ENCODE peak calls at places on chromosomes 3 and 15, in four cellular contexts. One of them, this sample, is unnamed.
A peak's percentile ranks its signal among the peaks of the same experiment; 100 is the strongest.

GRCh38 chr3:18900994-18901393 is 247.3 kb upstream of the KCNH8 start:
- DNase-seq in NCI-H2171: no peak
- DNase-seq in upper lobe of right lung: no peak
- DNase-seq in Caco-2: no peak
- DNase-seq in this sample: no peak

GRCh38 chr15:74901612-74902063 is 5.0 kb downstream of the FAM219B start:
- DNase-seq in NCI-H2171: no peak
- DNase-seq in upper lobe of right lung: peak; percentile 66
- DNase-seq in Caco-2: peak; percentile 81
- DNase-seq in this sample: no peak

GRCh38 chr15:81229596-81229995 is 32.9 kb downstream of the IL16 start:
- DNase-seq in NCI-H2171: no peak
- DNase-seq in upper lobe of right lung: no peak
- DNase-seq in Caco-2: no peak
- DNase-seq in this sample: no peak

GRCh38 chr3:80233576-80233975 is 465.8 kb upstream of the ROBO1 start:
- DNase-seq in NCI-H2171: no peak
- DNase-seq in upper lobe of right lung: no peak
- DNase-seq in Caco-2: no peak
- DNase-seq in this sample: no peak

GRCh38 chr15:90075420-90076289 is 26.6 kb downstream of the IDH2 start:
- DNase-seq in NCI-H2171: no peak
- DNase-seq in upper lobe of right lung: no peak
- DNase-seq in Caco-2: peak; percentile 65
- DNase-seq in this sample: no peak

GRCh38 chr15:80915462-80915861 is 74.2 kb downstream of the MESD start:
- DNase-seq in NCI-H2171: no peak
- DNase-seq in upper lobe of right lung: no peak
- DNase-seq in Caco-2: no peak
- DNase-seq in this sample: no peak

GRCh38 chr3:46936733-46937250 is 39.8 kb downstream of the CCDC12 start:
- DNase-seq in NCI-H2171: no peak
- DNase-seq in upper lobe of right lung: no peak
- DNase-seq in Caco-2: no peak
- DNase-seq in this sample: no peak

GRCh38 chr3:62451211-62451892 is 78.0 kb upstream of the FEZF2 start:
- DNase-seq in NCI-H2171: no peak
- DNase-seq in upper lobe of right lung: no peak
- DNase-seq in Caco-2: no peak
- DNase-seq in this sample: no peak

GRCh38 chr3:58071480-58071971 is 63.3 kb downstream of the FLNB start:
- DNase-seq in NCI-H2171: no peak
- DNase-seq in upper lobe of right lung: no peak
- DNase-seq in Caco-2: peak; percentile 69
- DNase-seq in this sample: no peak

GRCh38 chr3:115401298-115401697 is 222.0 kb upstream of the GAP43 start:
- DNase-seq in NCI-H2171: no peak
- DNase-seq in upper lobe of right lung: no peak
- DNase-seq in Caco-2: no peak
- DNase-seq in this sample: peak; percentile 48

GRCh38 chr3:193910886-193911738 is 224.8 kb upstream of the HES1 start:
- DNase-seq in NCI-H2171: no peak
- DNase-seq in upper lobe of right lung: no peak
- DNase-seq in Caco-2: peak; percentile 75
- DNase-seq in this sample: no peak

GRCh38 chr15:98845138-98845884 is 162.3 kb downstream of the PGPEP1L start:
- DNase-seq in NCI-H2171: no peak
- DNase-seq in upper lobe of right lung: no peak
- DNase-seq in Caco-2: no peak
- DNase-seq in this sample: no peak

GRCh38 chr15:78808550-78808949 is 2.7 kb downstream of the ADAMTS7 start:
- DNase-seq in NCI-H2171: no peak
- DNase-seq in upper lobe of right lung: no peak
- DNase-seq in Caco-2: peak; percentile 20
- DNase-seq in this sample: no peak

GRCh38 chr3:23835087-23835486 is 29.3 kb downstream of the UBE2E1 start:
- DNase-seq in NCI-H2171: no peak
- DNase-seq in upper lobe of right lung: no peak
- DNase-seq in Caco-2: no peak
- DNase-seq in this sample: no peak

GRCh38 chr15:71313806-71314205 is 198.5 kb downstream of the THSD4 start:
- DNase-seq in NCI-H2171: no peak
- DNase-seq in upper lobe of right lung: no peak
- DNase-seq in Caco-2: no peak
- DNase-seq in this sample: no peak

GRCh38 chr15:81274932-81275341 is 49.0 kb downstream of the STARD5 start:
- DNase-seq in NCI-H2171: peak; percentile 54
- DNase-seq in upper lobe of right lung: peak; percentile 79
- DNase-seq in Caco-2: peak; percentile 68
- DNase-seq in this sample: no peak

GRCh38 chr3:10352146-10352911 is 31.4 kb upstream of the SEC13 start:
- DNase-seq in NCI-H2171: no peak
- DNase-seq in upper lobe of right lung: no peak
- DNase-seq in Caco-2: no peak
- DNase-seq in this sample: peak; percentile 93

GRCh38 chr15:66749841-66750575 is 48.0 kb downstream of the SMAD6 start:
- DNase-seq in NCI-H2171: no peak
- DNase-seq in upper lobe of right lung: peak; percentile 13
- DNase-seq in Caco-2: no peak
- DNase-seq in this sample: no peak

GRCh38 chr3:171829841-171830559 is 13.1 kb upstream of the TMEM212 start:
- DNase-seq in NCI-H2171: no peak
- DNase-seq in upper lobe of right lung: peak; percentile 79
- DNase-seq in Caco-2: peak; percentile 81
- DNase-seq in this sample: peak; percentile 81

GRCh38 chr3:27544372-27544865 is 60.2 kb upstream of the SLC4A7 start:
- DNase-seq in NCI-H2171: no peak
- DNase-seq in upper lobe of right lung: no peak
- DNase-seq in Caco-2: no peak
- DNase-seq in this sample: no peak

GRCh38 chr3:111032677-111033076 is 38.9 kb upstream of the NECTIN3 start:
- DNase-seq in NCI-H2171: no peak
- DNase-seq in upper lobe of right lung: no peak
- DNase-seq in Caco-2: no peak
- DNase-seq in this sample: no peak

GRCh38 chr3:53218136-53218535 is 37.7 kb downstream of the TKT start:
- DNase-seq in NCI-H2171: no peak
- DNase-seq in upper lobe of right lung: peak; percentile 43
- DNase-seq in Caco-2: no peak
- DNase-seq in this sample: no peak

GRCh38 chr3:195241592-195242355 is 29.2 kb downstream of the XXYLT1 start:
- DNase-seq in NCI-H2171: no peak
- DNase-seq in upper lobe of right lung: no peak
- DNase-seq in Caco-2: no peak
- DNase-seq in this sample: no peak

GRCh38 chr3:133930341-133930933 is 34.8 kb upstream of the RAB6B start:
- DNase-seq in NCI-H2171: peak; percentile 52
- DNase-seq in upper lobe of right lung: no peak
- DNase-seq in Caco-2: peak; percentile 49
- DNase-seq in this sample: no peak

GRCh38 chr3:24834442-24834841 is 339.8 kb upstream of the THRB start:
- DNase-seq in NCI-H2171: no peak
- DNase-seq in upper lobe of right lung: no peak
- DNase-seq in Caco-2: no peak
- DNase-seq in this sample: no peak

GRCh38 chr3:187062526-187063177 is 76.6 kb downstream of the RPL39L start:
- DNase-seq in NCI-H2171: no peak
- DNase-seq in upper lobe of right lung: no peak
- DNase-seq in Caco-2: peak; percentile 37
- DNase-seq in this sample: no peak

GRCh38 chr3:51621091-51621892 is 49.8 kb upstream of the TEX264 start:
- DNase-seq in NCI-H2171: no peak
- DNase-seq in upper lobe of right lung: no peak
- DNase-seq in Caco-2: no peak
- DNase-seq in this sample: no peak

GRCh38 chr3:40179016-40179415 is 130.5 kb upstream of the EIF1B start:
- DNase-seq in NCI-H2171: peak; percentile 24
- DNase-seq in upper lobe of right lung: peak; percentile 74
- DNase-seq in Caco-2: peak; percentile 74
- DNase-seq in this sample: peak; percentile 10

GRCh38 chr3:123791417-123791816 is 92.7 kb downstream of the MYLK start:
- DNase-seq in NCI-H2171: no peak
- DNase-seq in upper lobe of right lung: no peak
- DNase-seq in Caco-2: no peak
- DNase-seq in this sample: peak; percentile 76

GRCh38 chr3:46228259-46229222 is 13.7 kb upstream of the CCR3 start:
- DNase-seq in NCI-H2171: no peak
- DNase-seq in upper lobe of right lung: no peak
- DNase-seq in Caco-2: no peak
- DNase-seq in this sample: no peak

GRCh38 chr3:18758047-18758704 is 333.0 kb upstream of the SATB1 start:
- DNase-seq in NCI-H2171: no peak
- DNase-seq in upper lobe of right lung: no peak
- DNase-seq in Caco-2: peak; percentile 81
- DNase-seq in this sample: no peak

GRCh38 chr15:43522247-43522646 is 4.8 kb downstream of the MAP1A start:
- DNase-seq in NCI-H2171: no peak
- DNase-seq in upper lobe of right lung: no peak
- DNase-seq in Caco-2: no peak
- DNase-seq in this sample: no peak

GRCh38 chr15:48397841-48398240 is 66.6 kb downstream of the DUT start:
- DNase-seq in NCI-H2171: no peak
- DNase-seq in upper lobe of right lung: peak; percentile 70
- DNase-seq in Caco-2: no peak
- DNase-seq in this sample: no peak

GRCh38 chr15:70299931-70300858 is 202.5 kb upstream of the TLE3 start:
- DNase-seq in NCI-H2171: no peak
- DNase-seq in upper lobe of right lung: peak; percentile 61
- DNase-seq in Caco-2: no peak
- DNase-seq in this sample: no peak

This sample was measured in brain pericyte.